ENCODE peak calls at places on chromosomes 1 and 21, in eight cellular contexts. O is Karpas-422; G is endothelial cell; T is HTR-8/SVneo; U is activated CD8-positive, alpha-beta memory T cell treated with anti-CD3 and anti-CD28 coated beads for 1 hour; S is progenitor cell of endocrine pancreas; L is heart left ventricle; I is dorsolateral prefrontal cortex. B is an unnamed sample.

GRCh38 chr1:209497729-209498128 is 85.8 kb upstream of the CAMK1G start:
- DNase-seq in O (no peak), G (no peak), T (no peak), U (no peak), S (no peak), L (no peak), I (no peak), B (no peak)

GRCh38 chr1:99137546-99138206 is 126.6 kb upstream of the PLPPR4 start:
- DNase-seq in O (no peak), G (no peak), T (no peak), U (no peak), S (no peak), L (no peak), I (no peak), B (no peak)

GRCh38 chr21:29346771-29347170 is 48.0 kb downstream of the BACH1 start:
- DNase-seq in O (no peak), G (no peak), T (no peak), U (no peak), S (no peak), L (no peak), I (no peak), B (no peak)

GRCh38 chr21:43362928-43363314 is 64.0 kb downstream of the SIK1 start:
- DNase-seq in O (no peak), G (no peak), T (no peak), U (no peak), S (no peak), L (no peak), I (no peak), B (no peak)

GRCh38 chr21:28444131-28444530 is 548.5 kb downstream of the LTN1 start:
- DNase-seq in O (no peak), G (no peak), T (no peak), U (no peak), S (no peak), L (no peak), I (no peak), B (no peak)

GRCh38 chr1:26787381-26787705 is 407 bp upstream of the PIGV start:
- DNase-seq in O (no peak), G (no peak), T (no peak), U (peak), S (no peak), L (no peak), I (no peak), B (no peak)

GRCh38 chr1:9687876-9688582 is 36.5 kb downstream of the PIK3CD start:
- DNase-seq in O (peak), G (peak), T (no peak), U (no peak), S (peak), L (peak), I (no peak), B (no peak)

GRCh38 chr1:184684285-184685077 is 70.2 kb downstream of the EDEM3 start:
- DNase-seq in O (no peak), G (no peak), T (no peak), U (no peak), S (no peak), L (peak), I (peak), B (no peak)

GRCh38 chr1:228379165-228379460 is 27.5 kb downstream of the TRIM11 start:
- DNase-seq in O (no peak), G (no peak), T (no peak), U (no peak), S (no peak), L (peak), I (no peak), B (no peak)

GRCh38 chr1:113036639-113037321 is 36.2 kb upstream of the LRIG2 start:
- DNase-seq in O (no peak), G (no peak), T (no peak), U (no peak), S (no peak), L (no peak), I (no peak), B (no peak)

GRCh38 chr1:41673355-41673754 is 188.9 kb upstream of the EDN2 start:
- DNase-seq in O (peak), G (no peak), T (no peak), U (no peak), S (no peak), L (no peak), I (no peak), B (no peak)

GRCh38 chr1:66505671-66506392 is 28.1 kb upstream of the SGIP1 start:
- DNase-seq in O (no peak), G (no peak), T (no peak), U (no peak), S (no peak), L (peak), I (no peak), B (no peak)

GRCh38 chr1:178651742-178652141 is 73.3 kb upstream of the RALGPS2 start:
- DNase-seq in O (no peak), G (no peak), T (no peak), U (no peak), S (no peak), L (no peak), I (peak), B (no peak)

GRCh38 chr1:29519733-29520132 is 283.4 kb downstream of the PTPRU start:
- DNase-seq in O (no peak), G (no peak), T (no peak), U (no peak), S (peak), L (no peak), I (no peak), B (no peak)

GRCh38 chr21:39705849-39706248 is 39.1 kb upstream of the IGSF5 start:
- DNase-seq in O (no peak), G (no peak), T (no peak), U (no peak), S (no peak), L (no peak), I (no peak), B (no peak)

GRCh38 chr1:181769846-181770245 is 286.5 kb downstream of the CACNA1E start:
- DNase-seq in O (no peak), G (no peak), T (no peak), U (no peak), S (no peak), L (no peak), I (no peak), B (no peak)